ENCODE peak calls at places on chromosomes 2 and 18, in four cellular contexts. U is right lobe of liver; D is CD8-positive, alpha-beta memory T cell; Q is tibial artery. E is an unnamed sample.

GRCh38 chr2:174336403-174337336 is 1.9 kb downstream of the SP9 start:
- DNase-seq in U (no peak), D (no peak), Q (no peak), E (peak)

GRCh38 chr2:212713681-212714080 is 175.1 kb upstream of the ERBB4 start:
- DNase-seq in U (no peak), D (no peak), Q (no peak), E (no peak)

GRCh38 chr2:73823416-73823815 is 5.3 kb upstream of the STAMBP start:
- DNase-seq in U (no peak), D (no peak), Q (no peak), E (no peak)

GRCh38 chr2:46258937-46259781 is 38.0 kb upstream of the EPAS1 start:
- DNase-seq in U (no peak), D (no peak), Q (no peak), E (no peak)

GRCh38 chr18:21740474-21740723 is 193 bp upstream of the MIB1 start:
- DNase-seq in U (peak), D (peak), Q (peak), E (peak)

GRCh38 chr2:239025951-239026461 is 178.1 kb downstream of the TWIST2 start:
- DNase-seq in U (no peak), D (no peak), Q (no peak), E (no peak)

GRCh38 chr2:120231974-120232635 is 8.9 kb upstream of the TMEM185B start:
- DNase-seq in U (no peak), D (peak), Q (no peak), E (no peak)

GRCh38 chr2:21367421-21367820 is 243.7 kb downstream of the TDRD15 start:
- DNase-seq in U (no peak), D (no peak), Q (no peak), E (no peak)

GRCh38 chr2:121095257-121096080 is 189.5 kb downstream of the TFCP2L1 start:
- DNase-seq in U (peak), D (no peak), Q (no peak), E (peak)

GRCh38 chr2:69594341-69594740 is 49.2 kb downstream of the AAK1 start:
- DNase-seq in U (no peak), D (no peak), Q (no peak), E (no peak)

GRCh38 chr18:5543036-5543671 is 643 bp downstream of the EPB41L3 start:
- DNase-seq in U (no peak), D (no peak), Q (no peak), E (peak)

GRCh38 chr2:178401994-178402437 is 49.0 kb downstream of the PRKRA start:
- DNase-seq in U (no peak), D (no peak), Q (no peak), E (no peak)

GRCh38 chr2:241876528-241877196 is 7.1 kb downstream of the RTP5 start:
- DNase-seq in U (no peak), D (no peak), Q (no peak), E (peak)

GRCh38 chr18:45658756-45659155 is 43.5 kb downstream of the SLC14A2 start:
- DNase-seq in U (no peak), D (no peak), Q (no peak), E (no peak)

DNA sequence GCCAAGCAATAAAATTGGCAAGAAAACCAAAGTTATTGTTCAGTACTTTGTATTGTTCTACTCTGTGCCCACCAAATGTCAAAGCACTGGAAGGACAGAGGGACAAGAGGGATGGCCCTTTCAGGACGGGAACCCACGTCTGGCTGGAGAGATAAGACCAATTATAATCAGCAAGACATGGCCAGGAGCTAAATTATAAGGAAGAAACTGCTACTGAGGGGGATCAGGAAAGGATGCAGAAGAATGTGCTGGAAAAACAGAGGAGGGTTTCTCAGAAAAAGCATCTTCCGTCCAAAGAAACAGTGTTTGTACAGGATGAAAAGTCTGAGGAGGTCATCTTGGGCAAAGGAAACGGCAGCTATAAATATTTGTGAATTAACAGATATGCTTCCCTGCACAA is 46.4 kb upstream of the NARS1 start:
- DNase-seq in U (no peak), D (no peak), Q (no peak), E (no peak)
- H3K4me3 ChIP-seq in U (no peak), D (no peak), Q (no peak), E (no peak)

DNA sequence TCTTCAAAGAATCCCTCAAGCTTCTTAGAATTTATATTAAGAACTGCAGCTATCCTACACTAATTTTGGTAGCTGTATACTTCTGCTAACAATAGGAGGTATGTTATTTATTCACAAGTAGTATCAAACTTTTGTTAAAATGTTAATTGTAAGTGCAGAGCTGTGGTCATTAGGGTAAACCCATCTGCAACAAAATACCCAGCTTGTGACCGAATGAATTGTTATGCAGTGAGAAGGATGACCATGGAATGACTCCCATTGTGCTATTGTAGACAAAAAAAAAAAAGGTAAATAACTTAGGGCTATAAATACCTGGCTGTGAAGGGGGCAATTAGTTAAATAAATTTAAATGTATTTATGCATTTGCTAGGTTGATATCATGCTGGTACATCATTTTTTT is 186.1 kb downstream of the ADCYAP1 start:
- DNase-seq in U (no peak), D (no peak), Q (no peak), E (no peak)
- H3K4me3 ChIP-seq in U (no peak), D (no peak), Q (no peak), E (no peak)

DNA sequence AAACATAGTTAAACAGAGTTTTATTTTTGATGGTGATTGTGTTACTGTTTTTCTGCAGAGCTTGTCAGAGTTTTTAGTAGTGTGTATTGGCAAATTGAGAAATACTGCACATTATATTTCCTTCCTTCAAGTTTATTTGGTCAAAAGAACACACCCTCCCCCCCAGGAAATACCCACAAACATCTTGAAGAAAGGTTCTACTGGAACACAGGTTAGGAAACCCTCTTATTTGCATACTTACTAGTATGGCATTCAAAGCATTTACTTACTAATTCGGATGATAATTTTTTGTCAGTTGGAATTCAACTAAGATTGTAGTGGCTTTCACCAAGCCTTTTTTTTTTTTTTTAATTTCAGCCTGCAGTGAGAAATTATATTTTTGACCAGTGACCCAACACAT is 9.1 kb downstream of the CAB39 start:
- DNase-seq in U (no peak), D (no peak), Q (no peak), E (no peak)
- H3K4me3 ChIP-seq in U (no peak), D (no peak), Q (no peak), E (no peak)

GRCh38 chr2:200615247-200615646 is 29.4 kb downstream of the AOX1 start:
- DNase-seq in U (no peak), D (no peak), Q (no peak), E (no peak)

GRCh38 chr2:200617089-200618050 is 31.6 kb downstream of the AOX1 start:
- DNase-seq in U (no peak), D (no peak), Q (no peak), E (no peak)

GRCh38 chr2:200616193-200616592 is 30.4 kb downstream of the AOX1 start:
- DNase-seq in U (peak), D (no peak), Q (no peak), E (no peak)

GRCh38 chr2:200618051-200618419 is 32.2 kb downstream of the AOX1 start:
- DNase-seq in U (no peak), D (no peak), Q (no peak), E (no peak)

GRCh38 chr2:200616656-200617055 is 30.8 kb downstream of the AOX1 start:
- DNase-seq in U (no peak), D (no peak), Q (no peak), E (no peak)
- H3K4me3 ChIP-seq in U (no peak), D (no peak), Q (no peak), E (no peak)